ENCODE peak calls at places on chromosomes 2 and 18, in four cellular contexts. F is fibroblast of mammary gland, Y is thyroid gland, T is spleen. Z is an unnamed sample.
A peak's percentile ranks its signal among the peaks of the same experiment; 100 is the strongest.

GRCh38 chr18:44671914-44672313 is 8.8 kb upstream of the SETBP1 start:
- DNase-seq in F (no peak), Y (no peak), T (no peak), Z (no peak)

GRCh38 chr18:45167109-45167551 is 448.1 kb upstream of the SLC14A2 start:
- DNase-seq in F (peak; percentile 88), Y (no peak), T (no peak), Z (peak; percentile 70)

GRCh38 chr2:46351388-46352141 is 54.4 kb downstream of the EPAS1 start:
- DNase-seq in F (no peak), Y (peak; percentile 37), T (peak; percentile 91), Z (no peak)

GRCh38 chr2:170829016-170829415 is 12.3 kb downstream of the GAD1 start:
- DNase-seq in F (no peak), Y (no peak), T (no peak), Z (no peak)

GRCh38 chr2:241052677-241053360 is 49.3 kb downstream of the MTERF4 start:
- DNase-seq in F (no peak), Y (peak; percentile 1), T (peak; percentile 59), Z (no peak)

GRCh38 chr18:11981633-11982366 is 493 bp downstream of the IMPA2 start:
- DNase-seq in F (peak; percentile 25), Y (peak; percentile 41), T (peak; percentile 91), Z (peak; percentile 13)

GRCh38 chr2:174859563-174860169 is 95.4 kb upstream of the CHRNA1 start:
- DNase-seq in F (no peak), Y (no peak), T (no peak), Z (no peak)

GRCh38 chr18:2337552-2338141 is 233.7 kb downstream of the METTL4 start:
- DNase-seq in F (peak; percentile 59), Y (peak; percentile 7), T (no peak), Z (peak; percentile 20)

GRCh38 chr2:68612765-68613519 is 30.4 kb upstream of the PROKR1 start:
- DNase-seq in F (no peak), Y (no peak), T (no peak), Z (no peak)

GRCh38 chr2:183284606-183285005 is 160.4 kb downstream of the NUP35 start:
- DNase-seq in F (peak; percentile 97), Y (no peak), T (no peak), Z (peak; percentile 75)

GRCh38 chr2:96754317-96754716 is 6.4 kb upstream of the CNNM4 start:
- DNase-seq in F (no peak), Y (no peak), T (no peak), Z (no peak)

GRCh38 chr2:20578895-20579825 is 71.7 kb downstream of the HS1BP3 start:
- DNase-seq in F (peak; percentile 95), Y (peak; percentile 86), T (peak; percentile 86), Z (peak; percentile 90)

GRCh38 chr2:182066439-182067061 is 80.9 kb downstream of the PPP1R1C start:
- DNase-seq in F (peak; percentile 96), Y (no peak), T (no peak), Z (peak; percentile 80)

GRCh38 chr18:27803957-27804356 is 373.0 kb downstream of the CDH2 start:
- DNase-seq in F (no peak), Y (no peak), T (no peak), Z (no peak)

GRCh38 chr2:239293450-239294430 is 107.1 kb downstream of the HDAC4 start:
- DNase-seq in F (no peak), Y (no peak), T (peak; percentile 59), Z (no peak)

GRCh38 chr2:208698114-208698513 is 291.5 kb downstream of the PTH2R start:
- DNase-seq in F (no peak), Y (no peak), T (no peak), Z (no peak)

GRCh38 chr2:23487735-23488492 is 102.9 kb downstream of the KLHL29 start:
- DNase-seq in F (peak; percentile 65), Y (no peak), T (peak; percentile 56), Z (peak; percentile 65)

GRCh38 chr2:3168230-3168891 is 209.3 kb downstream of the EIPR1 start:
- DNase-seq in F (peak; percentile 78), Y (peak; percentile 28), T (peak; percentile 57), Z (peak; percentile 68)

GRCh38 chr2:233332125-233332524 is 22.2 kb upstream of the DGKD start:
- DNase-seq in F (no peak), Y (no peak), T (peak; percentile 59), Z (no peak)

GRCh38 chr2:120199837-120200499 is 23.2 kb downstream of the TMEM185B start:
- DNase-seq in F (no peak), Y (no peak), T (no peak), Z (no peak)

GRCh38 chr2:226427538-226428307 is 371.9 kb downstream of the IRS1 start:
- DNase-seq in F (peak; percentile 96), Y (no peak), T (no peak), Z (peak; percentile 92)

GRCh38 chr2:219547621-219548020 is 3.8 kb downstream of the TMEM198 start:
- DNase-seq in F (no peak), Y (no peak), T (peak; percentile 76), Z (no peak)

GRCh38 chr2:121648611-121649401 is 456 bp downstream of the CLASP1 start:
- DNase-seq in F (peak; percentile 69), Y (peak; percentile 65), T (peak; percentile 94), Z (peak; percentile 50)

GRCh38 chr2:88680266-88680902 is 11.1 kb upstream of the RPIA start:
- DNase-seq in F (no peak), Y (no peak), T (no peak), Z (no peak)

GRCh38 chr2:130728549-130729310 is at the start of gene GPR148:
- DNase-seq in F (no peak), Y (peak; percentile 69), T (peak; percentile 68), Z (no peak)

GRCh38 chr2:214497489-214497888 is 86.6 kb downstream of the VWC2L start:
- DNase-seq in F (peak; percentile 39), Y (no peak), T (no peak), Z (no peak)

GRCh38 chr18:70058916-70059315 is 111.2 kb upstream of the CD226 start:
- DNase-seq in F (no peak), Y (no peak), T (no peak), Z (no peak)

GRCh38 chr2:233973786-233974185 is 56.6 kb downstream of the TRPM8 start:
- DNase-seq in F (no peak), Y (no peak), T (no peak), Z (no peak)

GRCh38 chr2:225040862-225041209 is 1.4 kb downstream of the DOCK10 start:
- DNase-seq in F (peak; percentile 33), Y (no peak), T (peak; percentile 75), Z (peak; percentile 30)
- H3K4me3 ChIP-seq in F (peak overlapping the region; percentile 67), Y (no peak overlapping the region), T (peak overlapping the region; percentile 96), Z (peak overlapping the region; percentile 78)

DNA sequence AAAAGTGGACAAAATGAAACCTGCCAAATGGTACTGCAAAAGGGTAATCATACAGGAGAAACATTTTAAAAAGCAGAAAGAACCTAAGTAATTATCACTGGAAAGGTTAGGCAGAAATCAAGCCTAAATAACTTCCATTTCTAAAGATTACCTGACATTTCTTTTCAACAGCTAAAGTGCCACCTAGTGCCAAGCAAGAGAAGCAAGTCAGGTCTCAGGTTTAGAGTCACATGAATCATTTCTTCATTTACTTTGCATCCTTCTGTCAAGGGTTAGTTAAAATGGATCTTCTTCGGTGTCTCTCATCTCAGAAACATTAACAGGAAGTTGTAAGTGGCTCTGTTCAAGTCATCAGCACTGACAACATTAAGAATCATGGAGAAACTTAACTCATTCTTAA is 90.3 kb downstream of the AKAIN1 start:
- DNase-seq in F (no peak), Y (no peak), T (no peak), Z (no peak)
- TF ChIP-seq CTCF in F (no peak), Y (no peak), T (no peak), Z (no peak)

DNA sequence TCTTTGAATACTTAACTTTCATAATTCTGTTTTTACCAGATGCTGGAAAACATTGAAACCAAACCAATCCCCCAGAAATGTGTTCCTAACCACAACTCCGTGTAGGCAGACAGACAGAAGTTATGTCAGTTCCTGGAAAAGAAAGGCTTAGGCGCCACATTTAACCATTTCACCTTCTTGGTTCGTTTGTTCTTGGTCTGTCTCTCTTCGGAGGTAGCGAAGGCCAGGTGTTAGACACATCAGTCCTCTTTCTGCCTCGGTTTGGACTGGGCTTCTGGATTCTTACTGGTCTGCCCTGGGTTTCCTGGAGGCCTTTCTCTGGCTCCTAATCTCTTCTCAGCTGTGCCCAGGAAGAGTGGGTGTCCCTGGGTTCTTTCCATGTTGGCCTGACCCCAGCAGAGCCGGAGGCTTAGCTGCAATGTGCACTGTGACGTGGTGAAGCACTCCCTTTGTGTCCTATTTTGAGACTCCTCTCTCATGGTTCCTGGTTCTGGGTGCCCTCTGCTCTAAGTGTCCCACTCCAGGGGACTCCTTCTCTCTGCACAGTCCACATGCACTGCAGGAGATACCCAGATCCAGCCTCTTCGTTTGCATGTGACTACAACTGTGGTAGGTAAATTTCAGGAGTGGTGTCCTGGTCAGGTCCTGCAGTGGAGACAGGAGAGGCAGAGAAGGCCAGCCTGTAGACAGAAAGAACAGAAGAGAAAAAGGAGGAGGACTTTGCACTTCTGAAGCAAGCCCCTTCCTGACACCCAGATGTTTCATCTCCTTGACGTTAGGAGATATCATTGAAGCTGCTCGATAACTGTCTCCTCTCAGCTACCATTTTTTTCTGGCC is 23.0 kb upstream of the RAB31 start:
- DNase-seq in F (peak; percentile 79), Y (no peak), T (no peak), Z (peak; percentile 91)
- H3K4me3 ChIP-seq in F (no peak overlapping the region), Y (no peak overlapping the region), T (no peak overlapping the region), Z (peak overlapping the region; percentile 17)

DNA sequence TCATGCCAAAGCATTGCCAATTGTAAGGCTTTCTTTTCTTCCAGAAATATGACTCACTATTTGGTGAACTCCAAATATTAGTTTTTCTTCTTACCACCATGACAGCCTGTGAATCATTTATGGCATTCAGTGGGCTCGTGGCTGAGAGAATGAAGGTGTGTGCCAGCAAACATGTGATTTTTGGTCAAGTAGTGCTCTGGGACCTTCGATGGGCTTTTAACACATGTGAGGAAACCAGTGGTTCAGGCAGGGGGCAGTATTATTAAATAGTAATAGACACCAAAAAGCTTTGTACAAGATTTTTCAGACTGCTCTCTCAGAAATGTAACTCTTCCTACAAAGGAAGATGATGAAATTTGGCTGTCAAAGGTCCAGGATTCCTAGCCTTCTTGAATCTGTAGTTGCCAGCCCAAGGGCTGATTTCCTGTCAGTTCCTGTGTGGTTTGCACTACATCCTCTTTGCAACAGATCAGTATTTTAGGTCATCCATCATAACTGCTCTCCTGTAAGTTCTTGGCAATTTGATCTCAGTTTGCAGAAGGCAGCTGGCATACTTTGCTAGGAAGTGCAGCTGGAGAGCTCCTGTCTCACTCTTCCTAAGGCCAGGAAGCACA is 64.3 kb downstream of the BABAM2 start:
- DNase-seq in F (peak; percentile 99), Y (peak; percentile 18), T (no peak), Z (peak; percentile 100)
- TF ChIP-seq CTCF in F (peak; percentile 42), Y (no peak), T (no peak), Z (peak; percentile 55)

Z was measured in AG10803.